ENCODE peak calls at places on chromosomes 12 and 14, in four cellular contexts. One of them, this sample, is unnamed.
A peak's percentile ranks its signal among the peaks of the same experiment; 100 is the strongest.

GRCh38 chr12:54479421-54479820 is 6.0 kb upstream of the GTSF1 start:
- DNase-seq in K562: no peak
- DNase-seq in breast epithelium: no peak
- DNase-seq in IMR-90: peak; percentile 69
- DNase-seq in this sample: no peak

GRCh38 chr12:88750867-88751543 is 170.7 kb upstream of the KITLG start:
- DNase-seq in K562: no peak
- DNase-seq in IMR-90: no peak
- DNase-seq in breast epithelium: no peak
- DNase-seq in this sample: no peak

GRCh38 chr12:19316420-19316819 is 122.9 kb upstream of the AEBP2 start:
- DNase-seq in K562: no peak
- DNase-seq in IMR-90: peak; percentile 49
- DNase-seq in breast epithelium: no peak
- DNase-seq in this sample: no peak

GRCh38 chr14:32661216-32661615 is 277.5 kb upstream of the NPAS3 start:
- DNase-seq in K562: no peak
- DNase-seq in IMR-90: no peak
- DNase-seq in breast epithelium: no peak
- DNase-seq in this sample: no peak

GRCh38 chr12:3725267-3726115 is 27.4 kb downstream of the CRACR2A start:
- DNase-seq in IMR-90: no peak
- DNase-seq in K562: no peak
- DNase-seq in breast epithelium: no peak
- DNase-seq in this sample: no peak

GRCh38 chr14:84826349-84826748 is 703.6 kb upstream of the FLRT2 start:
- DNase-seq in breast epithelium: no peak
- DNase-seq in IMR-90: no peak
- DNase-seq in K562: no peak
- DNase-seq in this sample: no peak

GRCh38 chr12:82896979-82897378 is 210.3 kb downstream of the TMTC2 start:
- DNase-seq in IMR-90: peak; percentile 41
- DNase-seq in K562: no peak
- DNase-seq in breast epithelium: peak; percentile 49
- DNase-seq in this sample: peak; percentile 70

GRCh38 chr14:81313200-81313599 is 86.9 kb downstream of the STON2 start:
- DNase-seq in IMR-90: no peak
- DNase-seq in breast epithelium: no peak
- DNase-seq in K562: no peak
- DNase-seq in this sample: no peak

GRCh38 chr12:108635201-108635996 is 1.7 kb upstream of the SELPLG start:
- DNase-seq in IMR-90: peak; percentile 41
- DNase-seq in breast epithelium: no peak
- DNase-seq in K562: peak; percentile 39
- DNase-seq in this sample: no peak

GRCh38 chr14:99751539-99752485 is 41.4 kb upstream of the EML1 start:
- DNase-seq in breast epithelium: no peak
- DNase-seq in IMR-90: peak; percentile 69
- DNase-seq in K562: no peak
- DNase-seq in this sample: no peak

GRCh38 chr12:99911967-99912366 is 72.8 kb downstream of the ANKS1B start:
- DNase-seq in K562: no peak
- DNase-seq in breast epithelium: no peak
- DNase-seq in IMR-90: no peak
- DNase-seq in this sample: no peak

GRCh38 chr12:124953689-124954405 is 35.1 kb downstream of the DHX37 start:
- DNase-seq in breast epithelium: no peak
- DNase-seq in IMR-90: no peak
- DNase-seq in K562: no peak
- DNase-seq in this sample: no peak

GRCh38 chr12:6443361-6443983 is 1.3 kb upstream of the CD27 start:
- DNase-seq in breast epithelium: no peak
- DNase-seq in K562: no peak
- DNase-seq in IMR-90: no peak
- DNase-seq in this sample: no peak

GRCh38 chr14:20195911-20196310 is 5.2 kb downstream of the OR11G2 start:
- DNase-seq in breast epithelium: no peak
- DNase-seq in IMR-90: no peak
- DNase-seq in K562: peak; percentile 39
- DNase-seq in this sample: no peak

GRCh38 chr12:80101126-80101525 is 1.8 kb downstream of the OTOGL start:
- DNase-seq in IMR-90: no peak
- DNase-seq in K562: peak; percentile 29
- DNase-seq in breast epithelium: no peak
- DNase-seq in this sample: no peak

GRCh38 chr12:80099259-80099658 is at the start of gene OTOGL:
- DNase-seq in breast epithelium: no peak
- DNase-seq in K562: no peak
- DNase-seq in IMR-90: peak; percentile 26
- DNase-seq in this sample: no peak

DNA sequence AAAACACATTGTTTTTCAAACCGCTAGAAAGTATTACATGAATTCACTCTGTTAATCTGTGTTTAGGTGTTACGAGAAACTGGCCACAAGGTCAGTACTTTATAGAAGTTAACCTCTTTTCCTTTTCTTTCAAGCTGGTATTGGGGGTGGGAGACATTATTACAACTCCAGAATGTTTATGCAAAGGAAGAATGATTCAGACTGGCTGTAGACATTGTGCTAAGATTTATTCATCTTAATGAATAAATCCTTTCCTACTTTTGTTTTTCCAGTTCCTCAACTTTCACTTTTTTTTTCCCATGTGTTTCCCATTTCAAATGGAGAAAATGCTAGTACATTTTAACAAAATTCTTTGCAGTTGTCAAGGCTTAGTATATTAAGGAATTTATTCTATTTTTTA is 1.2 kb downstream of the OTOGL start:
- DNase-seq in K562: no peak
- DNase-seq in breast epithelium: no peak
- DNase-seq in IMR-90: peak; percentile 77
- DNase-seq in this sample: no peak
- H3K27ac ChIP-seq in K562: no peak overlapping the region
- H3K27ac ChIP-seq in breast epithelium: peak overlapping the region; percentile 48
- H3K27ac ChIP-seq in IMR-90: no peak overlapping the region
- H3K27ac ChIP-seq in this sample: no peak overlapping the region

GRCh38 chr14:103115845-103116572 is 7.3 kb upstream of the TNFAIP2 start:
- DNase-seq in IMR-90: peak; percentile 76
- DNase-seq in breast epithelium: no peak
- DNase-seq in K562: no peak
- DNase-seq in this sample: no peak
- TF ChIP-seq POLR2A in IMR-90: no peak
- TF ChIP-seq POLR2A in breast epithelium: no peak
- TF ChIP-seq POLR2A in K562: no peak
- TF ChIP-seq POLR2A in this sample: no peak

GRCh38 chr14:21514341-21514740 is 3.2 kb upstream of the METTL3 start:
- DNase-seq in IMR-90: no peak
- DNase-seq in K562: no peak
- DNase-seq in breast epithelium: no peak
- DNase-seq in this sample: no peak
- H3K27ac ChIP-seq in IMR-90: no peak overlapping the region
- H3K27ac ChIP-seq in K562: no peak overlapping the region
- H3K27ac ChIP-seq in breast epithelium: no peak overlapping the region
- H3K27ac ChIP-seq in this sample: no peak overlapping the region

DNA sequence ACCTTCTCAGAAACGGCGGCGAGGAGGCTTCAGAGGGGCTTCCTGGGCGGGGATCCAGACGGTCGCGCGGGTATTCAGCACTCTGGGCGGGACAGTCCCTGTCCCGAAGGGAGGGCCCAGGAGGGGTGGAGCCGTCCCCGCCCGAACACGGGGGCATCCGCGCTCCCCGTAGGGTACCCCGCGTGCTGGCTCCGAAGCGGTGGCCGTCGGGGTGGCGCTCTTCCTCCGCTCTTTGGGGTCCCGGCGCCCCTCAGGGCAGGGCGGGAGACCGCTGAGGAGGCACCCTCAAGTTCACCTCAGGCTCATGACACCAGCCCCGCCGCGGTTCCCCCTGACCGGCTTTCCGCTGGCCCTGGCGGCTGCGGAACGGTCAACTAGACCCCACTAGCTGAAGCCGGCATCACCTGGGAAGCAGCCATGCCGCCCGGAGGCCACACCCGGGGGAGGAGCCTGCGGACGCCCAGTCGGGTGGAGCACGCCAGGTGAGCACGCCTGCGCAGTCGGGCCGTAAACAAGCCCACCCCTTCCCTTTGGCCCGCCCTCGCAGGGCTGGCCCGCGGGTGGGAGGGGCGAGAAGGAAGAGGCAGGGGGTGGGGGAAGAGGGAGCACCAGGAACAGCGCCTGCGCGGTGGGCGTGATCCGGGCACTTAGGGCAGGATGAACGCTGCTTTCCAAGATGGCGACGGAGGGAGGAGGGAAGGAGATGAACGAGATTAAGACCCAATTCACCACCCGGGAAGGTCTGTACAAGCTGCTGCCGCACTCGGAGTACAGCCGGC is at the start of gene WDR20:
- DNase-seq in IMR-90: peak; percentile 92
- DNase-seq in breast epithelium: peak; percentile 97
- DNase-seq in K562: peak; percentile 96
- DNase-seq in this sample: peak; percentile 100
- TF ChIP-seq POLR2A in IMR-90: peak; percentile 83
- TF ChIP-seq POLR2A in breast epithelium: peak; percentile 57
- TF ChIP-seq POLR2A in K562: peak; percentile 83
- TF ChIP-seq POLR2A in this sample: peak; percentile 76

DNA sequence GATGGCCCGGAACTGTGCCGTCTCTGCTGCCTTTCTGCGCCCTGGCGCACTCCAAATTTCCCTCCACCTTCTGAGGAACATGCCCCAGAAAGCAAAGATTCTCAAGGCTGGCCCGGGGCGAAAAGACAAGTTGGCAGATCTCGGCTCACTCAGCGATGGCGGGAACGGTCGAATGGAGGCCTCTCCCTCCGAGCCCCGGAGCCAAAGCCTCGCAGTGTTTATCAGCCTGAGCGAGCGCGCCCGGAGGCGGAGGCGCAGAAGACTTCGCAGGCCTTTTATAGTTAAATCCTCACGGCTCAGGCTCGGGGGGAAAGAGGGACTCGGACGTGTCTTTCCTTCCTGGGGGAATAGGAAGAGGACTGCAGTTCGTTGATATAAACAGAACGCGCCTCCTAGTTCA is 5.5 kb downstream of the TBX5 start:
- DNase-seq in IMR-90: peak; percentile 57
- DNase-seq in breast epithelium: no peak
- DNase-seq in K562: no peak
- DNase-seq in this sample: no peak
- H3K27ac ChIP-seq in IMR-90: peak overlapping the region; percentile 99
- H3K27ac ChIP-seq in breast epithelium: peak overlapping the region; percentile 67
- H3K27ac ChIP-seq in K562: no peak overlapping the region
- H3K27ac ChIP-seq in this sample: no peak overlapping the region

GRCh38 chr12:49233842-49234526 is 30.9 kb upstream of the TUBA1C start:
- DNase-seq in breast epithelium: no peak
- DNase-seq in IMR-90: no peak
- DNase-seq in K562: peak; percentile 87
- DNase-seq in this sample: peak; percentile 16
- TF ChIP-seq POLR2A in breast epithelium: no peak
- TF ChIP-seq POLR2A in IMR-90: no peak
- TF ChIP-seq POLR2A in K562: peak; percentile 59
- TF ChIP-seq POLR2A in this sample: no peak

GRCh38 chr12:52178443-52178842 is 13.4 kb downstream of the KRT80 start:
- DNase-seq in K562: no peak
- DNase-seq in breast epithelium: no peak
- DNase-seq in IMR-90: no peak
- DNase-seq in this sample: no peak
- H3K27ac ChIP-seq in K562: no peak overlapping the region
- H3K27ac ChIP-seq in breast epithelium: peak overlapping the region; percentile 50
- H3K27ac ChIP-seq in IMR-90: no peak overlapping the region
- H3K27ac ChIP-seq in this sample: no peak overlapping the region

DNA sequence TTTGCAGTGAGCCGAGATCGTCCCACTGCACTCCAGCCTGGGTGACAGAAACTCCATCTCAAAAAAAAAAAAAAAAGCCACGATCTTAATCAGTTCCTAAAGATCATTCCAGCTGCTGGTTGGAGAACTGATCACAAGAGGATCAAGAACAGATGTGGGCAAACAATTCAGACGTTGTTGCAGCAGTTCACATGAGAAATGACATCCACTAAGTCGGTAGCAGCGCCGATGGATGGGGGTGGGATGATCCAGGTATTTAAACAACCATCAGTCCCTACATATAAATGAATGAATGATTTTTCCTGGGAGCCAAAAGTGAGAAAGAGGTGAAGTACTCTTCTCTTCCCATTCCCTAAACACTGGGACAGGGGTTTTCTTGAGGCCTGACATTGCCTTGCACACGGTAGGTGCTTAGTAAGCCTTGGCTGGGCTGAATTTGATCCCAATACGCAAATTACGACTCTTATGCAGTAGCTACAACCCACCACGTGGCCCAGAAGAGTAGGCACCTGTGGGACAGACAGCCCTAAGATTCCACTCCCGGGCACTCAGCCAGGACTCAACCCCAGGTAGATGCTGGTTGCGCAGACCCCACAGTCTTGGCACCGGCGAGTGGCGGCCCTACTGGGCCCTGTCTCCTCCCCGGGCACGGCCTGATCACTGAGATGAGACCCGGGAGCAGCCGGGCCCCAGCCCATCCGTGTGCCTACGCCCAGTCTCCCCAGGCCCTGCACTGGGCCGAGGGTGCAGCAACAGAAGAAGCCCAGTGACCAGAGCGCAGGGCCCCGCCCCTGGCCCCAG is 565 bp downstream of the SPRYD3 start:
- DNase-seq in IMR-90: peak; percentile 29
- DNase-seq in K562: no peak
- DNase-seq in breast epithelium: no peak
- DNase-seq in this sample: peak; percentile 73
- TF ChIP-seq POLR2A in IMR-90: no peak
- TF ChIP-seq POLR2A in K562: no peak
- TF ChIP-seq POLR2A in breast epithelium: no peak
- TF ChIP-seq POLR2A in this sample: no peak

This sample was measured in body of pancreas.